ENCODE peak calls at places on chromosome 14, in four cellular contexts. One of them, this sample, is unnamed.

GRCh38 chr14:66225337-66225736 is 260.8 kb upstream of the CCDC196 start:
- DNase-seq in NCI-H510A: no peak
- DNase-seq in fibroblast of lung: no peak
- DNase-seq in HT-29: no peak
- DNase-seq in this sample: no peak

GRCh38 chr14:53509845-53510244 is 356.7 kb upstream of the DDHD1 start:
- DNase-seq in NCI-H510A: no peak
- DNase-seq in fibroblast of lung: no peak
- DNase-seq in HT-29: no peak
- DNase-seq in this sample: no peak

GRCh38 chr14:102910442-102910841 is 12.0 kb upstream of the AMN start:
- DNase-seq in NCI-H510A: no peak
- DNase-seq in fibroblast of lung: no peak
- DNase-seq in HT-29: no peak
- DNase-seq in this sample: no peak

GRCh38 chr14:58533417-58533816 is 104.3 kb upstream of the DACT1 start:
- DNase-seq in NCI-H510A: no peak
- DNase-seq in fibroblast of lung: peak
- DNase-seq in HT-29: no peak
- DNase-seq in this sample: no peak

GRCh38 chr14:100610511-100611217 is 23.4 kb upstream of the BEGAIN start:
- DNase-seq in NCI-H510A: no peak
- DNase-seq in fibroblast of lung: peak
- DNase-seq in HT-29: no peak
- DNase-seq in this sample: no peak

GRCh38 chr14:75279739-75280447 is 1.3 kb downstream of the FOS start:
- DNase-seq in NCI-H510A: no peak
- DNase-seq in fibroblast of lung: peak
- DNase-seq in HT-29: peak
- DNase-seq in this sample: no peak

GRCh38 chr14:78341827-78342389 is 171.7 kb downstream of the NRXN3 start:
- DNase-seq in NCI-H510A: no peak
- DNase-seq in fibroblast of lung: no peak
- DNase-seq in HT-29: no peak
- DNase-seq in this sample: no peak

GRCh38 chr14:54782803-54783659 is 119.6 kb downstream of the GCH1 start:
- DNase-seq in NCI-H510A: no peak
- DNase-seq in fibroblast of lung: no peak
- DNase-seq in HT-29: peak
- DNase-seq in this sample: no peak

GRCh38 chr14:103361868-103362267 is 23.3 kb upstream of the MARK3 start:
- DNase-seq in NCI-H510A: no peak
- DNase-seq in fibroblast of lung: peak
- DNase-seq in HT-29: no peak
- DNase-seq in this sample: no peak

GRCh38 chr14:99679996-99680395 is 4.1 kb upstream of the CYP46A1 start:
- DNase-seq in NCI-H510A: no peak
- DNase-seq in fibroblast of lung: no peak
- DNase-seq in HT-29: no peak
- DNase-seq in this sample: no peak

GRCh38 chr14:71324767-71325272 is 417.6 kb downstream of the PCNX1 start:
- DNase-seq in NCI-H510A: no peak
- DNase-seq in fibroblast of lung: peak
- DNase-seq in HT-29: peak
- DNase-seq in this sample: no peak

GRCh38 chr14:22569106-22569748 is 19.8 kb downstream of the DAD1 start:
- DNase-seq in NCI-H510A: no peak
- DNase-seq in fibroblast of lung: peak
- DNase-seq in HT-29: no peak
- DNase-seq in this sample: no peak

GRCh38 chr14:44893535-44893934 is 68.2 kb downstream of the KLHL28 start:
- DNase-seq in NCI-H510A: no peak
- DNase-seq in fibroblast of lung: no peak
- DNase-seq in HT-29: no peak
- DNase-seq in this sample: no peak

GRCh38 chr14:103257211-103257962 is 76.7 kb upstream of the EIF5 start:
- DNase-seq in NCI-H510A: no peak
- DNase-seq in fibroblast of lung: peak
- DNase-seq in HT-29: no peak
- DNase-seq in this sample: no peak

GRCh38 chr14:103698380-103699260 is 16.6 kb downstream of the XRCC3 start:
- DNase-seq in NCI-H510A: peak
- DNase-seq in fibroblast of lung: no peak
- DNase-seq in HT-29: peak
- DNase-seq in this sample: no peak

GRCh38 chr14:24353551-24354529 is 14.0 kb upstream of the RIPK3 start:
- DNase-seq in NCI-H510A: no peak
- DNase-seq in fibroblast of lung: peak
- DNase-seq in HT-29: peak
- DNase-seq in this sample: no peak

GRCh38 chr14:88551936-88552565 is 2.8 kb downstream of the PTPN21 start:
- DNase-seq in NCI-H510A: no peak
- DNase-seq in fibroblast of lung: peak
- DNase-seq in HT-29: no peak
- DNase-seq in this sample: no peak

GRCh38 chr14:91545946-91546716 is 36.0 kb upstream of the PPP4R3A start:
- DNase-seq in NCI-H510A: no peak
- DNase-seq in fibroblast of lung: no peak
- DNase-seq in HT-29: no peak
- DNase-seq in this sample: no peak

GRCh38 chr14:78202976-78203375 is 32.8 kb downstream of the NRXN3 start:
- DNase-seq in NCI-H510A: no peak
- DNase-seq in fibroblast of lung: no peak
- DNase-seq in HT-29: no peak
- DNase-seq in this sample: no peak

GRCh38 chr14:93490001-93490400 is 59.3 kb downstream of the UNC79 start:
- DNase-seq in NCI-H510A: no peak
- DNase-seq in fibroblast of lung: no peak
- DNase-seq in HT-29: no peak
- DNase-seq in this sample: no peak

GRCh38 chr14:50821471-50822464 is 9.2 kb downstream of the NIN start:
- DNase-seq in NCI-H510A: no peak
- DNase-seq in fibroblast of lung: no peak
- DNase-seq in HT-29: no peak
- DNase-seq in this sample: no peak

GRCh38 chr14:97366400-97366799 is 569.2 kb downstream of the VRK1 start:
- DNase-seq in NCI-H510A: no peak
- DNase-seq in fibroblast of lung: no peak
- DNase-seq in HT-29: no peak
- DNase-seq in this sample: no peak

This sample was measured in SHP77 treated with DMSO at 0.1 percent for 48 hours.